ENCODE peak calls at places on chromosome 9, in six cellular contexts. D is WERI-Rb-1; O is effector CD8-positive, alpha-beta T cell; A is HEK293T; S is astrocyte; Z is activated naive CD4-positive, alpha-beta T cell treated with anti-CD3 and anti-CD28 coated beads, Interleukin-2, amount 50 U/mL, for 72 hours. Y is an unnamed sample.
A peak's percentile ranks its signal among the peaks of the same experiment; 100 is the strongest.

GRCh38 chr9:85515021-85515420 is 226.7 kb downstream of the AGTPBP1 start:
- DNase-seq in D (no peak), O (no peak), A (no peak), S (no peak), Z (no peak), Y (no peak)

GRCh38 chr9:22170990-22171663 is 162.0 kb upstream of the CDKN2B start:
- DNase-seq in D (no peak), O (no peak), A (no peak), S (no peak), Z (no peak), Y (no peak)

GRCh38 chr9:106970219-106970975 is 107.4 kb downstream of the ZNF462 start:
- DNase-seq in D (no peak), O (no peak), A (no peak), S (no peak), Z (no peak), Y (no peak)

GRCh38 chr9:93567271-93567959 is 9.0 kb upstream of the PHF2 start:
- DNase-seq in D (peak; percentile 60), O (no peak), A (no peak), S (no peak), Z (no peak), Y (no peak)

GRCh38 chr9:124399323-124399962 is 15.8 kb downstream of the PSMB7 start:
- DNase-seq in D (no peak), O (no peak), A (no peak), S (peak; percentile 70), Z (no peak), Y (no peak)

GRCh38 chr9:1980387-1980786 is 34.8 kb upstream of the SMARCA2 start:
- DNase-seq in D (no peak), O (no peak), A (no peak), S (no peak), Z (no peak), Y (no peak)

GRCh38 chr9:130444565-130445221 is at the start of gene ASS1:
- DNase-seq in D (peak; percentile 94), O (peak; percentile 10), A (peak; percentile 70), S (no peak), Z (no peak), Y (no peak)

GRCh38 chr9:132023409-132024180 is 56.1 kb downstream of the MED27 start:
- DNase-seq in D (peak; percentile 63), O (no peak), A (no peak), S (no peak), Z (no peak), Y (no peak)

GRCh38 chr9:120928015-120928719 is 1.6 kb upstream of the TRAF1 start:
- DNase-seq in D (no peak), O (peak; percentile 27), A (no peak), S (no peak), Z (peak; percentile 86), Y (no peak)